ENCODE peak calls at places on chromosomes 5 and 9, in four cellular contexts. One of them, this sample, is unnamed.

GRCh38 chr9:135696446-135696845 is 2.8 kb downstream of the SOHLH1 start:
- DNase-seq in small intestine: no peak
- DNase-seq in HEK293T: no peak
- DNase-seq in A172: no peak
- DNase-seq in this sample: no peak

GRCh38 chr5:175922192-175922885 is 45.8 kb downstream of the THOC3 start:
- DNase-seq in small intestine: no peak
- DNase-seq in HEK293T: peak
- DNase-seq in A172: peak
- DNase-seq in this sample: no peak

GRCh38 chr5:61683926-61684325 is 351.9 kb downstream of the ZSWIM6 start:
- DNase-seq in small intestine: no peak
- DNase-seq in HEK293T: no peak
- DNase-seq in A172: no peak
- DNase-seq in this sample: no peak

GRCh38 chr9:35792044-35792813 is 838 bp downstream of the NPR2 start:
- DNase-seq in small intestine: no peak
- DNase-seq in HEK293T: no peak
- DNase-seq in A172: no peak
- DNase-seq in this sample: no peak

GRCh38 chr5:71537681-71538080 is 49.5 kb upstream of the MCCC2 start:
- DNase-seq in small intestine: no peak
- DNase-seq in HEK293T: no peak
- DNase-seq in A172: peak
- DNase-seq in this sample: no peak

GRCh38 chr9:133342083-133342406 is 5.9 kb downstream of the MED22 start:
- DNase-seq in small intestine: no peak
- DNase-seq in HEK293T: peak
- DNase-seq in A172: no peak
- DNase-seq in this sample: no peak

GRCh38 chr5:150058480-150059126 is 27.8 kb downstream of the CSF1R start:
- DNase-seq in small intestine: peak
- DNase-seq in HEK293T: no peak
- DNase-seq in A172: peak
- DNase-seq in this sample: no peak

GRCh38 chr5:96649251-96649937 is 12.8 kb upstream of the CAST start:
- DNase-seq in small intestine: no peak
- DNase-seq in HEK293T: no peak
- DNase-seq in A172: no peak
- DNase-seq in this sample: no peak

GRCh38 chr5:142602720-142603245 is 83.1 kb downstream of the FGF1 start:
- DNase-seq in small intestine: no peak
- DNase-seq in HEK293T: no peak
- DNase-seq in A172: peak
- DNase-seq in this sample: no peak

GRCh38 chr9:128764361-128764760 is 7.4 kb downstream of the ZER1 start:
- DNase-seq in small intestine: no peak
- DNase-seq in HEK293T: no peak
- DNase-seq in A172: no peak
- DNase-seq in this sample: no peak

GRCh38 chr5:168651654-168652053 is 72.5 kb upstream of the PANK3 start:
- DNase-seq in small intestine: no peak
- DNase-seq in HEK293T: no peak
- DNase-seq in A172: peak
- DNase-seq in this sample: no peak

GRCh38 chr9:79224672-79225433 is 346.9 kb upstream of the TLE4 start:
- DNase-seq in small intestine: no peak
- DNase-seq in HEK293T: no peak
- DNase-seq in A172: peak
- DNase-seq in this sample: no peak

GRCh38 chr5:88188458-88189132 is 80.0 kb downstream of the TMEM161B start:
- DNase-seq in small intestine: no peak
- DNase-seq in HEK293T: no peak
- DNase-seq in A172: peak
- DNase-seq in this sample: no peak

GRCh38 chr9:107054146-107054545 is 191.2 kb downstream of the ZNF462 start:
- DNase-seq in small intestine: no peak
- DNase-seq in HEK293T: no peak
- DNase-seq in A172: no peak
- DNase-seq in this sample: no peak

GRCh38 chr9:14198544-14199510 is 115.1 kb downstream of the NFIB start:
- DNase-seq in small intestine: no peak
- DNase-seq in HEK293T: no peak
- DNase-seq in A172: peak
- DNase-seq in this sample: no peak

GRCh38 chr9:37229882-37230482 is 109.6 kb downstream of the ZCCHC7 start:
- DNase-seq in small intestine: no peak
- DNase-seq in HEK293T: no peak
- DNase-seq in A172: peak
- DNase-seq in this sample: no peak

GRCh38 chr5:175202461-175203065 is 241.4 kb downstream of the DRD1 start:
- DNase-seq in small intestine: peak
- DNase-seq in HEK293T: no peak
- DNase-seq in A172: peak
- DNase-seq in this sample: no peak

GRCh38 chr5:74885170-74885569 is 19.0 kb upstream of the FAM169A start:
- DNase-seq in small intestine: no peak
- DNase-seq in HEK293T: no peak
- DNase-seq in A172: no peak
- DNase-seq in this sample: no peak

GRCh38 chr9:104748359-104749031 is 1.0 kb downstream of the NIPSNAP3A start:
- DNase-seq in small intestine: peak
- DNase-seq in HEK293T: no peak
- DNase-seq in A172: peak
- DNase-seq in this sample: no peak

GRCh38 chr9:77673912-77674791 is 26.0 kb upstream of the GNA14 start:
- DNase-seq in small intestine: no peak
- DNase-seq in HEK293T: no peak
- DNase-seq in A172: peak
- DNase-seq in this sample: no peak

GRCh38 chr5:69217154-69217731 is 17.4 kb upstream of the CDK7 start:
- DNase-seq in small intestine: peak
- DNase-seq in HEK293T: peak
- DNase-seq in A172: no peak
- DNase-seq in this sample: no peak

GRCh38 chr5:55172937-55173695 is at the start of gene CDC20B:
- DNase-seq in small intestine: peak
- DNase-seq in HEK293T: peak
- DNase-seq in A172: peak
- DNase-seq in this sample: peak

GRCh38 chr9:130825051-130825651 is 9.9 kb upstream of the ABL1 start:
- DNase-seq in small intestine: peak
- DNase-seq in HEK293T: peak
- DNase-seq in A172: no peak
- DNase-seq in this sample: no peak

GRCh38 chr5:174409971-174410370 is 314.4 kb upstream of the MSX2 start:
- DNase-seq in small intestine: no peak
- DNase-seq in HEK293T: no peak
- DNase-seq in A172: peak
- DNase-seq in this sample: no peak

GRCh38 chr9:124716795-124717194 is 54.3 kb downstream of the NR6A1 start:
- DNase-seq in small intestine: no peak
- DNase-seq in HEK293T: no peak
- DNase-seq in A172: peak
- DNase-seq in this sample: no peak

GRCh38 chr9:127944586-127945218 is 7.0 kb upstream of the DPM2 start:
- DNase-seq in small intestine: no peak
- DNase-seq in HEK293T: no peak
- DNase-seq in A172: no peak
- DNase-seq in this sample: no peak

GRCh38 chr9:116094846-116095245 is 58.7 kb upstream of the PAPPA start:
- DNase-seq in small intestine: no peak
- DNase-seq in HEK293T: no peak
- DNase-seq in A172: no peak
- DNase-seq in this sample: no peak

GRCh38 chr9:113984639-113985380 is 93.3 kb downstream of the AMBP start:
- DNase-seq in small intestine: no peak
- DNase-seq in HEK293T: no peak
- DNase-seq in A172: no peak
- DNase-seq in this sample: no peak

GRCh38 chr5:5141625-5142527 is 1.7 kb downstream of the ADAMTS16 start:
- DNase-seq in small intestine: peak
- DNase-seq in HEK293T: peak
- DNase-seq in A172: peak
- DNase-seq in this sample: peak

GRCh38 chr5:14686517-14686916 is 22.0 kb downstream of the OTULIN start:
- DNase-seq in small intestine: no peak
- DNase-seq in HEK293T: no peak
- DNase-seq in A172: no peak
- DNase-seq in this sample: no peak

GRCh38 chr5:139138790-139139189 is 59.4 kb downstream of the SIL1 start:
- DNase-seq in small intestine: no peak
- DNase-seq in HEK293T: no peak
- DNase-seq in A172: peak
- DNase-seq in this sample: no peak

GRCh38 chr9:104863180-104863883 is 64.6 kb downstream of the ABCA1 start:
- DNase-seq in small intestine: peak
- DNase-seq in HEK293T: peak
- DNase-seq in A172: peak
- DNase-seq in this sample: peak

GRCh38 chr9:93091453-93092081 is 4.5 kb upstream of the CARD19 start:
- DNase-seq in small intestine: peak
- DNase-seq in HEK293T: no peak
- DNase-seq in A172: peak
- DNase-seq in this sample: no peak

GRCh38 chr5:68245325-68245724 is 29.8 kb downstream of the PIK3R1 start:
- DNase-seq in small intestine: no peak
- DNase-seq in HEK293T: no peak
- DNase-seq in A172: no peak
- DNase-seq in this sample: no peak

GRCh38 chr9:130988905-130989304 is 20.1 kb upstream of the LAMC3 start:
- DNase-seq in small intestine: no peak
- DNase-seq in HEK293T: no peak
- DNase-seq in A172: no peak
- DNase-seq in this sample: no peak